ENCODE peak calls at places on chromosomes 16 and 17, in nine cellular contexts. One of them, this sample, is unnamed.

GRCh38 chr17:59512844-59513383 is 52.5 kb upstream of the DHX40 start:
- DNase-seq in HL-60: no peak
- DNase-seq in AG10803: no peak
- DNase-seq in ovary: no peak
- DNase-seq in nephron progenitor cell: no peak
- DNase-seq in left ventricle myocardium inferior: no peak
- DNase-seq in heart right ventricle: no peak
- DNase-seq in mucosa of descending colon: no peak
- DNase-seq in psoas muscle: no peak
- DNase-seq in this sample: no peak

GRCh38 chr16:25121824-25122600 is 10.5 kb downstream of the LCMT1 start:
- DNase-seq in HL-60: no peak
- DNase-seq in AG10803: no peak
- DNase-seq in ovary: no peak
- DNase-seq in nephron progenitor cell: no peak
- DNase-seq in left ventricle myocardium inferior: no peak
- DNase-seq in heart right ventricle: no peak
- DNase-seq in mucosa of descending colon: no peak
- DNase-seq in psoas muscle: no peak
- DNase-seq in this sample: no peak

GRCh38 chr16:27839419-27839818 is 224.1 kb downstream of the GSG1L start:
- DNase-seq in HL-60: no peak
- DNase-seq in AG10803: peak; percentile 14
- DNase-seq in ovary: no peak
- DNase-seq in nephron progenitor cell: no peak
- DNase-seq in left ventricle myocardium inferior: no peak
- DNase-seq in heart right ventricle: no peak
- DNase-seq in mucosa of descending colon: no peak
- DNase-seq in psoas muscle: no peak
- DNase-seq in this sample: no peak

GRCh38 chr16:81035975-81036750 is 521 bp downstream of the ATMIN start:
- DNase-seq in HL-60: peak; percentile 21
- DNase-seq in AG10803: peak; percentile 26
- DNase-seq in ovary: peak; percentile 44
- DNase-seq in nephron progenitor cell: peak; percentile 54
- DNase-seq in left ventricle myocardium inferior: peak; percentile 20
- DNase-seq in heart right ventricle: peak; percentile 12
- DNase-seq in mucosa of descending colon: peak; percentile 73
- DNase-seq in psoas muscle: peak; percentile 34
- DNase-seq in this sample: peak; percentile 43

GRCh38 chr17:41505836-41506767 is 690 bp upstream of the KRT13 start:
- DNase-seq in HL-60: no peak
- DNase-seq in AG10803: no peak
- DNase-seq in ovary: no peak
- DNase-seq in nephron progenitor cell: no peak
- DNase-seq in left ventricle myocardium inferior: no peak
- DNase-seq in heart right ventricle: no peak
- DNase-seq in mucosa of descending colon: no peak
- DNase-seq in psoas muscle: no peak
- DNase-seq in this sample: no peak

GRCh38 chr17:51147641-51148040 is 5.7 kb upstream of the NME1 start:
- DNase-seq in HL-60: no peak
- DNase-seq in AG10803: peak; percentile 17
- DNase-seq in ovary: no peak
- DNase-seq in nephron progenitor cell: no peak
- DNase-seq in left ventricle myocardium inferior: no peak
- DNase-seq in heart right ventricle: no peak
- DNase-seq in mucosa of descending colon: no peak
- DNase-seq in psoas muscle: no peak
- DNase-seq in this sample: no peak

GRCh38 chr17:7560172-7561027 is 1.3 kb upstream of the SENP3 start:
- DNase-seq in HL-60: no peak
- DNase-seq in AG10803: peak; percentile 44
- DNase-seq in ovary: peak; percentile 65
- DNase-seq in nephron progenitor cell: peak; percentile 82
- DNase-seq in left ventricle myocardium inferior: peak; percentile 61
- DNase-seq in heart right ventricle: peak; percentile 63
- DNase-seq in mucosa of descending colon: peak; percentile 80
- DNase-seq in psoas muscle: peak; percentile 64
- DNase-seq in this sample: peak; percentile 76

GRCh38 chr17:6677158-6677831 is 25.7 kb downstream of the C17orf100 start:
- DNase-seq in HL-60: no peak
- DNase-seq in AG10803: peak; percentile 48
- DNase-seq in ovary: no peak
- DNase-seq in nephron progenitor cell: peak; percentile 40
- DNase-seq in left ventricle myocardium inferior: no peak
- DNase-seq in heart right ventricle: no peak
- DNase-seq in mucosa of descending colon: no peak
- DNase-seq in psoas muscle: no peak
- DNase-seq in this sample: no peak

GRCh38 chr17:39462644-39463375 is 1.5 kb downstream of the CDK12 start:
- DNase-seq in HL-60: no peak
- DNase-seq in AG10803: no peak
- DNase-seq in ovary: no peak
- DNase-seq in nephron progenitor cell: peak; percentile 24
- DNase-seq in left ventricle myocardium inferior: no peak
- DNase-seq in heart right ventricle: no peak
- DNase-seq in mucosa of descending colon: no peak
- DNase-seq in psoas muscle: no peak
- DNase-seq in this sample: no peak

GRCh38 chr17:49878931-49879330 is 31.1 kb upstream of the TAC4 start:
- DNase-seq in HL-60: no peak
- DNase-seq in AG10803: no peak
- DNase-seq in ovary: no peak
- DNase-seq in nephron progenitor cell: no peak
- DNase-seq in left ventricle myocardium inferior: no peak
- DNase-seq in heart right ventricle: no peak
- DNase-seq in mucosa of descending colon: no peak
- DNase-seq in psoas muscle: no peak
- DNase-seq in this sample: no peak

GRCh38 chr17:17826942-17827785 is 9.6 kb downstream of the SREBF1 start:
- DNase-seq in HL-60: no peak
- DNase-seq in AG10803: no peak
- DNase-seq in ovary: no peak
- DNase-seq in nephron progenitor cell: no peak
- DNase-seq in left ventricle myocardium inferior: no peak
- DNase-seq in heart right ventricle: no peak
- DNase-seq in mucosa of descending colon: no peak
- DNase-seq in psoas muscle: no peak
- DNase-seq in this sample: no peak

GRCh38 chr17:72597354-72598087 is 476.7 kb downstream of the SOX9 start:
- DNase-seq in HL-60: no peak
- DNase-seq in AG10803: no peak
- DNase-seq in ovary: no peak
- DNase-seq in nephron progenitor cell: no peak
- DNase-seq in left ventricle myocardium inferior: no peak
- DNase-seq in heart right ventricle: no peak
- DNase-seq in mucosa of descending colon: no peak
- DNase-seq in psoas muscle: no peak
- DNase-seq in this sample: no peak

GRCh38 chr16:20385844-20386832 is 18.4 kb downstream of the PDILT start:
- DNase-seq in HL-60: peak; percentile 13
- DNase-seq in AG10803: peak; percentile 34
- DNase-seq in ovary: peak; percentile 58
- DNase-seq in nephron progenitor cell: peak; percentile 81
- DNase-seq in left ventricle myocardium inferior: peak; percentile 59
- DNase-seq in heart right ventricle: peak; percentile 47
- DNase-seq in mucosa of descending colon: no peak
- DNase-seq in psoas muscle: peak; percentile 39
- DNase-seq in this sample: peak; percentile 73

GRCh38 chr16:14196011-14196410 is 124.9 kb downstream of the MRTFB start:
- DNase-seq in HL-60: no peak
- DNase-seq in AG10803: no peak
- DNase-seq in ovary: no peak
- DNase-seq in nephron progenitor cell: no peak
- DNase-seq in left ventricle myocardium inferior: no peak
- DNase-seq in heart right ventricle: no peak
- DNase-seq in mucosa of descending colon: no peak
- DNase-seq in psoas muscle: no peak
- DNase-seq in this sample: no peak

GRCh38 chr16:3514621-3515020 is 13.8 kb downstream of the CLUAP1 start:
- DNase-seq in HL-60: no peak
- DNase-seq in AG10803: peak; percentile 82
- DNase-seq in ovary: no peak
- DNase-seq in nephron progenitor cell: no peak
- DNase-seq in left ventricle myocardium inferior: no peak
- DNase-seq in heart right ventricle: no peak
- DNase-seq in mucosa of descending colon: no peak
- DNase-seq in psoas muscle: no peak
- DNase-seq in this sample: no peak

GRCh38 chr17:81150379-81151038 is 14.8 kb upstream of the PVALEF start:
- DNase-seq in HL-60: peak; percentile 48
- DNase-seq in AG10803: no peak
- DNase-seq in ovary: no peak
- DNase-seq in nephron progenitor cell: no peak
- DNase-seq in left ventricle myocardium inferior: peak; percentile 38
- DNase-seq in heart right ventricle: no peak
- DNase-seq in mucosa of descending colon: no peak
- DNase-seq in psoas muscle: no peak
- DNase-seq in this sample: no peak

DNA sequence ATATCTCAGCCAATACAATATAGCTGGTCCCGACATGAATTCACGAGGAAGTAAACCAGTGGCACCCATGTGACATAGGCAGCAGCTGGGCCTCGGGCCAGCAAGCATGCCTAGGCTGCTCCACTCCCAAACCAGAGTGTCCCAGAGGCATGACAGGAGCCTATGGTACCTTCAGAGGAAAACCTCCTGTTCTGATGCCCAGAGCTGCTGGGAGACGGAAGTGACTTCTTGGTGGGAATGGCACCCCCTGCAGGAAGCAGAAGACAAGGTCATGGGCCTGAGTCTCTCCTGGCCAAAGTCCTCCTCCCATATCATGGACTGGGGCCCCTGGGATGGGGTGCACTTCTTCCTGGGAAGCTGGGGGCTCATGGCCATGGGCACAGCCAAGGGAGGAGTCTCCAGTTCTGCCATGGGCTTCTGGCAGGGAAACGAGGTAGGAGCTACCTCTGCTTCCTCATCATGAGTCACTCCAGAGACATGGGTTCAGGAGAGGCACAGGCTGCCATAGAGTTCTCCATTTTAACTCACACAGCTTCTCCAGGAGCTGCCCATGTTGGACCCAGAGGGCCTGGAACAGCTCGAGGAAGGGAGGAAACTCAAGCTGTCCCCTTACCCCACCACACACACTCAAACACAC is 13.4 kb downstream of the FBF1 start:
- DNase-seq in HL-60: no peak
- DNase-seq in AG10803: peak; percentile 13
- DNase-seq in ovary: no peak
- DNase-seq in nephron progenitor cell: no peak
- DNase-seq in left ventricle myocardium inferior: no peak
- DNase-seq in heart right ventricle: no peak
- DNase-seq in mucosa of descending colon: peak; percentile 36
- DNase-seq in psoas muscle: no peak
- DNase-seq in this sample: no peak
- TF ChIP-seq CTCF in HL-60: peak; percentile 7
- TF ChIP-seq CTCF in AG10803: peak; percentile 29
- TF ChIP-seq CTCF in ovary: no peak
- TF ChIP-seq CTCF in nephron progenitor cell: peak; percentile 35
- TF ChIP-seq CTCF in left ventricle myocardium inferior: peak; percentile 43
- TF ChIP-seq CTCF in heart right ventricle: peak; percentile 12
- TF ChIP-seq CTCF in mucosa of descending colon: peak; percentile 25
- TF ChIP-seq CTCF in psoas muscle: peak; percentile 18
- TF ChIP-seq CTCF in this sample: peak; percentile 14

GRCh38 chr16:318628-319027 is 33.9 kb downstream of the AXIN1 start:
- DNase-seq in HL-60: no peak
- DNase-seq in AG10803: no peak
- DNase-seq in ovary: no peak
- DNase-seq in nephron progenitor cell: peak; percentile 33
- DNase-seq in left ventricle myocardium inferior: no peak
- DNase-seq in heart right ventricle: no peak
- DNase-seq in mucosa of descending colon: no peak
- DNase-seq in psoas muscle: no peak
- DNase-seq in this sample: no peak
- TF ChIP-seq CTCF in HL-60: no peak
- TF ChIP-seq CTCF in AG10803: no peak
- TF ChIP-seq CTCF in ovary: no peak
- TF ChIP-seq CTCF in nephron progenitor cell: peak; percentile 21
- TF ChIP-seq CTCF in left ventricle myocardium inferior: no peak
- TF ChIP-seq CTCF in heart right ventricle: no peak
- TF ChIP-seq CTCF in mucosa of descending colon: no peak
- TF ChIP-seq CTCF in psoas muscle: no peak
- TF ChIP-seq CTCF in this sample: no peak

DNA sequence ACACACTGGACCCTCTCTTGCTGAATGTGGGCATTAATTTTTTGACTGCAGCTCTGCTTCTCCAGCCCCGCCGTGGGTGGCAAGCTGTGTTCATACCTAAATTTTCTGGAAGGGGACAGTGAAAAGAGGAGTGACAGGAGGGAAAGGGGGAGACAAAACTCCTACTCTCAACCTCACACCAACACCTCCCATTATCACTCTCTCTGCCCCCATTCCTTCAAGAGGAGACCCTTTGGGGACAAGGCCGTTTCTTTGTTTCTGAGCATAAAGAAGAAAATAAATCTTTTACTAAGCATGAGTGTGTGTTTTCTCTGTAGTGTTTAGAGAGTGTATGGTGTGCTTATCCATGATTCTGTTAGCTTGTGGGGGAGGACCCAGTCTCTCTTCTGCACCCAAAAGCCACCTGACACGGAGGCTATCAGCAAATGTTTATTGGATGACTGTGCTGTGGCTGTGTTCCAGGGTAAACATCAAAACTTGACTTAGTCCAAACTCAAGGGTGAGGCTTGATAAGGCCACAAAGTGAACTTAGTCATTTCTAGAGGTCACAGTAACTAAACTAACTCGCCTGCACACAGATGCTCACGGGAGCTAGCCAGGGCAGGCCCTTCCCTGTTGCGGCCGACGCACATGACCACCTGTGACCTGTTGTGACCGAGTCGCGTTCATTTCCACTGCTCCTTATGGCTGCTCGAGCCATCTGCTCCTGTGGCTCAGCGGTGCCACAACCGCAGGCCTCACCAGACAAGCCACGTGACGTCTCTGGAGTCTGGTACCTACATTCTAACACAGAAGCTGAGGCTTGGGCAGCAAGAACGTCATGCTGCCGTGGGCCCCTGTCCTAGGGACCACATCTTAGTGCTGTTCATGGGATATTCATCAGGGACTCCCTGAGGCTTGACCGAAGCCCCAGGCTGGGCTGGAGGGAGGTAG is 9.8 kb upstream of the MED11 start:
- DNase-seq in HL-60: peak; percentile 76
- DNase-seq in AG10803: no peak
- DNase-seq in ovary: no peak
- DNase-seq in nephron progenitor cell: no peak
- DNase-seq in left ventricle myocardium inferior: peak; percentile 45
- DNase-seq in heart right ventricle: no peak
- DNase-seq in mucosa of descending colon: peak; percentile 85
- DNase-seq in psoas muscle: no peak
- DNase-seq in this sample: peak; percentile 41
- TF ChIP-seq CTCF in HL-60: no peak
- TF ChIP-seq CTCF in AG10803: no peak
- TF ChIP-seq CTCF in ovary: no peak
- TF ChIP-seq CTCF in nephron progenitor cell: no peak
- TF ChIP-seq CTCF in left ventricle myocardium inferior: no peak
- TF ChIP-seq CTCF in heart right ventricle: no peak
- TF ChIP-seq CTCF in mucosa of descending colon: no peak
- TF ChIP-seq CTCF in psoas muscle: no peak
- TF ChIP-seq CTCF in this sample: no peak

GRCh38 chr16:75074920-75075687 is 41.5 kb downstream of the LDHD start:
- DNase-seq in HL-60: peak; percentile 86
- DNase-seq in AG10803: no peak
- DNase-seq in ovary: no peak
- DNase-seq in nephron progenitor cell: no peak
- DNase-seq in left ventricle myocardium inferior: no peak
- DNase-seq in heart right ventricle: no peak
- DNase-seq in mucosa of descending colon: peak; percentile 83
- DNase-seq in psoas muscle: no peak
- DNase-seq in this sample: no peak
- TF ChIP-seq CTCF in HL-60: no peak
- TF ChIP-seq CTCF in AG10803: no peak
- TF ChIP-seq CTCF in ovary: no peak
- TF ChIP-seq CTCF in nephron progenitor cell: no peak
- TF ChIP-seq CTCF in left ventricle myocardium inferior: no peak
- TF ChIP-seq CTCF in heart right ventricle: no peak
- TF ChIP-seq CTCF in mucosa of descending colon: no peak
- TF ChIP-seq CTCF in psoas muscle: no peak
- TF ChIP-seq CTCF in this sample: no peak

This sample was measured in heart left ventricle.